ENCODE peak calls at places on chromosomes 4 and X, in seven cellular contexts. One of them, this sample, is unnamed.

GRCh38 chr4:169102011-169102410 is 92.0 kb upstream of the CBR4 start:
- DNase-seq in smooth muscle cell of the brain vasculature: no peak
- DNase-seq in M059J: no peak
- DNase-seq in D341Med: no peak
- DNase-seq in GM03348: peak
- DNase-seq in CD8-positive, alpha-beta T cell: no peak
- DNase-seq in HTR-8/SVneo: no peak
- DNase-seq in this sample: no peak

GRCh38 chr4:67198757-67199156 is 346.5 kb downstream of the CENPC start:
- DNase-seq in HTR-8/SVneo: peak
- DNase-seq in D341Med: peak
- DNase-seq in GM03348: no peak
- DNase-seq in CD8-positive, alpha-beta T cell: no peak
- DNase-seq in M059J: peak
- DNase-seq in smooth muscle cell of the brain vasculature: no peak
- DNase-seq in this sample: no peak

GRCh38 chr4:86641516-86642090 is 47.5 kb downstream of the PTPN13 start:
- DNase-seq in CD8-positive, alpha-beta T cell: no peak
- DNase-seq in HTR-8/SVneo: no peak
- DNase-seq in M059J: no peak
- DNase-seq in GM03348: no peak
- DNase-seq in D341Med: no peak
- DNase-seq in smooth muscle cell of the brain vasculature: no peak
- DNase-seq in this sample: no peak

GRCh38 chr4:87853108-87853507 is 20.3 kb downstream of the MEPE start:
- DNase-seq in HTR-8/SVneo: no peak
- DNase-seq in D341Med: peak
- DNase-seq in M059J: peak
- DNase-seq in CD8-positive, alpha-beta T cell: no peak
- DNase-seq in smooth muscle cell of the brain vasculature: peak
- DNase-seq in GM03348: peak
- DNase-seq in this sample: no peak

GRCh38 chr4:122793811-122794210 is 32.8 kb upstream of the FGF2 start:
- DNase-seq in GM03348: no peak
- DNase-seq in HTR-8/SVneo: no peak
- DNase-seq in CD8-positive, alpha-beta T cell: no peak
- DNase-seq in D341Med: no peak
- DNase-seq in M059J: no peak
- DNase-seq in smooth muscle cell of the brain vasculature: no peak
- DNase-seq in this sample: no peak

GRCh38 chr4:20684852-20685763 is 15.2 kb upstream of the PACRGL start:
- DNase-seq in CD8-positive, alpha-beta T cell: no peak
- DNase-seq in M059J: peak
- DNase-seq in HTR-8/SVneo: peak
- DNase-seq in smooth muscle cell of the brain vasculature: no peak
- DNase-seq in GM03348: peak
- DNase-seq in D341Med: no peak
- DNase-seq in this sample: no peak

GRCh38 chr4:118331352-118331751 is 21.5 kb downstream of the PRSS12 start:
- DNase-seq in CD8-positive, alpha-beta T cell: no peak
- DNase-seq in D341Med: no peak
- DNase-seq in GM03348: no peak
- DNase-seq in M059J: no peak
- DNase-seq in HTR-8/SVneo: no peak
- DNase-seq in smooth muscle cell of the brain vasculature: no peak
- DNase-seq in this sample: no peak

GRCh38 chrX:105220636-105221035 is at the start of gene TEX13A:
- DNase-seq in HTR-8/SVneo: no peak
- DNase-seq in D341Med: no peak
- DNase-seq in M059J: no peak
- DNase-seq in smooth muscle cell of the brain vasculature: no peak
- DNase-seq in GM03348: no peak
- DNase-seq in CD8-positive, alpha-beta T cell: no peak
- DNase-seq in this sample: no peak

GRCh38 chrX:78886550-78886949 is 58.6 kb upstream of the P2RY10 start:
- DNase-seq in M059J: peak
- DNase-seq in HTR-8/SVneo: peak
- DNase-seq in smooth muscle cell of the brain vasculature: no peak
- DNase-seq in CD8-positive, alpha-beta T cell: no peak
- DNase-seq in GM03348: peak
- DNase-seq in D341Med: no peak
- DNase-seq in this sample: no peak

GRCh38 chr4:184170996-184171395 is 46.7 kb downstream of the ENPP6 start:
- DNase-seq in smooth muscle cell of the brain vasculature: no peak
- DNase-seq in HTR-8/SVneo: peak
- DNase-seq in CD8-positive, alpha-beta T cell: no peak
- DNase-seq in M059J: peak
- DNase-seq in D341Med: no peak
- DNase-seq in GM03348: peak
- DNase-seq in this sample: no peak

GRCh38 chr4:107710493-107711459 is 9.3 kb downstream of the PAPSS1 start:
- DNase-seq in M059J: no peak
- DNase-seq in HTR-8/SVneo: no peak
- DNase-seq in D341Med: no peak
- DNase-seq in CD8-positive, alpha-beta T cell: no peak
- DNase-seq in GM03348: no peak
- DNase-seq in smooth muscle cell of the brain vasculature: no peak
- DNase-seq in this sample: no peak

GRCh38 chrX:118128724-118129123 is 12.1 kb upstream of the KLHL13 start:
- DNase-seq in smooth muscle cell of the brain vasculature: no peak
- DNase-seq in GM03348: no peak
- DNase-seq in HTR-8/SVneo: no peak
- DNase-seq in CD8-positive, alpha-beta T cell: no peak
- DNase-seq in D341Med: no peak
- DNase-seq in M059J: no peak
- DNase-seq in this sample: no peak

GRCh38 chrX:110317820-110318663 is at the start of gene AMMECR1:
- DNase-seq in CD8-positive, alpha-beta T cell: peak
- DNase-seq in smooth muscle cell of the brain vasculature: peak
- DNase-seq in HTR-8/SVneo: peak
- DNase-seq in D341Med: peak
- DNase-seq in GM03348: peak
- DNase-seq in M059J: peak
- DNase-seq in this sample: peak

GRCh38 chrX:109830704-109831206 is 97.7 kb upstream of the ACSL4 start:
- DNase-seq in D341Med: no peak
- DNase-seq in GM03348: peak
- DNase-seq in HTR-8/SVneo: no peak
- DNase-seq in M059J: peak
- DNase-seq in CD8-positive, alpha-beta T cell: no peak
- DNase-seq in smooth muscle cell of the brain vasculature: no peak
- DNase-seq in this sample: no peak

GRCh38 chr4:14225683-14226207 is 598.2 kb upstream of the BOD1L1 start:
- DNase-seq in GM03348: no peak
- DNase-seq in M059J: no peak
- DNase-seq in CD8-positive, alpha-beta T cell: no peak
- DNase-seq in smooth muscle cell of the brain vasculature: no peak
- DNase-seq in HTR-8/SVneo: no peak
- DNase-seq in D341Med: no peak
- DNase-seq in this sample: no peak

GRCh38 chr4:5881340-5881739 is 11.5 kb downstream of the CRMP1 start:
- DNase-seq in M059J: no peak
- DNase-seq in smooth muscle cell of the brain vasculature: no peak
- DNase-seq in CD8-positive, alpha-beta T cell: no peak
- DNase-seq in D341Med: no peak
- DNase-seq in HTR-8/SVneo: no peak
- DNase-seq in GM03348: no peak
- DNase-seq in this sample: no peak

GRCh38 chrX:153775293-153775595 is 5.6 kb upstream of the SRPK3 start:
- DNase-seq in CD8-positive, alpha-beta T cell: no peak
- DNase-seq in D341Med: peak
- DNase-seq in M059J: no peak
- DNase-seq in smooth muscle cell of the brain vasculature: no peak
- DNase-seq in HTR-8/SVneo: no peak
- DNase-seq in GM03348: no peak
- DNase-seq in this sample: no peak

GRCh38 chr4:125736057-125736456 is 421.3 kb downstream of the FAT4 start:
- DNase-seq in HTR-8/SVneo: no peak
- DNase-seq in GM03348: peak
- DNase-seq in smooth muscle cell of the brain vasculature: peak
- DNase-seq in D341Med: no peak
- DNase-seq in CD8-positive, alpha-beta T cell: no peak
- DNase-seq in M059J: peak
- DNase-seq in this sample: no peak

GRCh38 chrX:40936827-40937226 is 148.4 kb upstream of the USP9X start:
- DNase-seq in HTR-8/SVneo: no peak
- DNase-seq in smooth muscle cell of the brain vasculature: no peak
- DNase-seq in CD8-positive, alpha-beta T cell: no peak
- DNase-seq in D341Med: no peak
- DNase-seq in M059J: no peak
- DNase-seq in GM03348: no peak
- DNase-seq in this sample: no peak

GRCh38 chrX:119552508-119552907 is 12.7 kb downstream of the STEEP1 start:
- DNase-seq in CD8-positive, alpha-beta T cell: no peak
- DNase-seq in HTR-8/SVneo: no peak
- DNase-seq in D341Med: no peak
- DNase-seq in smooth muscle cell of the brain vasculature: no peak
- DNase-seq in M059J: no peak
- DNase-seq in GM03348: no peak
- DNase-seq in this sample: no peak

GRCh38 chrX:26070882-26071281 is 67.3 kb upstream of the MAGEB18 start:
- DNase-seq in D341Med: no peak
- DNase-seq in HTR-8/SVneo: no peak
- DNase-seq in CD8-positive, alpha-beta T cell: no peak
- DNase-seq in GM03348: no peak
- DNase-seq in smooth muscle cell of the brain vasculature: no peak
- DNase-seq in M059J: no peak
- DNase-seq in this sample: no peak

This sample was measured in activated T-helper 2 cell treated with anti-CD3 and anti-CD28 coated beads, Interferon-gamma antibody, Interleukin-2, Interleukin-4, amounts not matched to agents 10 μg/mL and 5 μg/mL and 100 μg/mL, durations not matched to agents 14 hours and 24 hours and 36 hours.